ENCODE peak calls at places on chromosome 5, in four cellular contexts. Z, P, H and Q are unnamed samples.
A peak's percentile ranks its signal among the peaks of the same experiment; 100 is the strongest.

GRCh38 chr5:69444127-69444754 is 29.3 kb downstream of the MARVELD2 start:
- DNase-seq in H (no peak), P (no peak), Z (no peak), Q (no peak)

GRCh38 chr5:14738050-14738449 is 73.5 kb downstream of the OTULIN start:
- DNase-seq in P (no peak), Z (no peak), H (no peak), Q (no peak)

GRCh38 chr5:143142596-143143435 is 260.7 kb downstream of the NR3C1 start:
- DNase-seq in P (peak; percentile 31), Z (peak; percentile 49), H (peak; percentile 70), Q (no peak)

GRCh38 chr5:40121236-40121635 is 558.5 kb upstream of the PTGER4 start:
- DNase-seq in Z (no peak), P (peak; percentile 2), H (no peak), Q (no peak)

GRCh38 chr5:169861934-169862333 is 118.4 kb downstream of the INSYN2B start:
- DNase-seq in H (no peak), Z (no peak), P (no peak), Q (no peak)

GRCh38 chr5:17123010-17123409 is 94.4 kb upstream of the BASP1 start:
- DNase-seq in Z (no peak), H (no peak), P (no peak), Q (no peak)

GRCh38 chr5:136810198-136810823 is 445.0 kb upstream of the TRPC7 start:
- DNase-seq in P (no peak), Z (no peak), H (no peak), Q (no peak)

GRCh38 chr5:1745190-1745805 is 54.3 kb downstream of the MRPL36 start:
- DNase-seq in Z (no peak), H (peak; percentile 31), P (no peak), Q (no peak)

GRCh38 chr5:40842351-40842750 is 1.2 kb downstream of the CARD6 start:
- DNase-seq in Z (no peak), H (no peak), P (no peak), Q (no peak)

GRCh38 chr5:73096239-73096575 is 24.2 kb upstream of the TMEM171 start:
- DNase-seq in H (no peak), Z (no peak), P (no peak), Q (no peak)

GRCh38 chr5:159864885-159865622 is 51.2 kb upstream of the ADRA1B start:
- DNase-seq in P (no peak), H (no peak), Z (no peak), Q (no peak)

GRCh38 chr5:35030426-35030825 is 17.3 kb downstream of the AGXT2 start:
- DNase-seq in P (no peak), Z (no peak), H (no peak), Q (no peak)

GRCh38 chr5:136729901-136730355 is 364.6 kb upstream of the TRPC7 start:
- DNase-seq in P (no peak), Z (no peak), H (no peak), Q (no peak)

GRCh38 chr5:111685969-111686368 is 71.0 kb downstream of the NREP start:
- DNase-seq in H (no peak), Z (no peak), P (peak; percentile 70), Q (no peak)

GRCh38 chr5:466661-467310 is 23.8 kb downstream of the EXOC3 start:
- DNase-seq in H (peak; percentile 46), Z (peak; percentile 17), P (no peak), Q (no peak)

GRCh38 chr5:11292648-11293356 is 531.8 kb upstream of the DAP start:
- DNase-seq in Z (no peak), P (no peak), H (no peak), Q (no peak)

GRCh38 chr5:113574417-113574816 is 60.9 kb downstream of the YTHDC2 start:
- DNase-seq in H (no peak), Z (no peak), P (no peak), Q (no peak)

GRCh38 chr5:131997727-131998117 is 13.7 kb downstream of the ACSL6 start:
- DNase-seq in Z (no peak), H (peak; percentile 40), P (no peak), Q (no peak)
- H3K4me1 ChIP-seq in Z (peaks cover 13% of the 10 kb centered on the region), H (peaks cover 9% of the 10 kb centered on the region), P (peaks cover 8% of the 10 kb centered on the region), Q (no peaks in the 10 kb centered on the region)

DNA sequence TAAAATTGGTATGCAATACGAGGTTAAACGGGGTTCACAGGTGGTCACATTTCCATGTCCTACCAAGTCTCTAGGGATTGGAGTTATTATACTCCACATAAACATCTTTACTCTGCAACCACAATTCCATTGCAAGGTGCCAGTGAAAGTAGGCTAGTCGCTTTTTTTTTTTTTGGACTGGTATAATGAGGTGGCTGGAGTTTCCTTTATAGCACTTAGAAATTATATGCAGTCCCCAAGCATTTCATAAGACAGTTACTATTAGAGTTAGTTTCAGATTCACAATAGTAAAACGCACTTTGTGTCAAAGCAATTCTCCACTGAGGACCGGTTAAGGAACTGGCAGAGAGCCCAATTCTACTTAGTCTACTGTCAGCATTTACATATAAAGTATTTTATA is 1.4 kb downstream of the MEF2C start:
- DNase-seq in P (no peak), Z (no peak), H (no peak), Q (no peak)
- H3K4me1 ChIP-seq in P (no peaks in the 10 kb centered on the region), Z (no peaks in the 10 kb centered on the region), H (peaks cover 46% of the 10 kb centered on the region), Q (peaks cover 40% of the 10 kb centered on the region)

GRCh38 chr5:99059685-99060084 is 130.9 kb upstream of the CHD1 start:
- DNase-seq in H (no peak), P (no peak), Z (no peak), Q (no peak)

GRCh38 chr5:99060306-99061261 is 131.8 kb upstream of the CHD1 start:
- DNase-seq in P (peak; percentile 70), Z (peak; percentile 68), H (peak; percentile 78), Q (no peak)

GRCh38 chr5:99058466-99058865 is 129.7 kb upstream of the CHD1 start:
- DNase-seq in Z (no peak), P (no peak), H (no peak), Q (no peak)

GRCh38 chr5:99054972-99055371 is 126.2 kb upstream of the CHD1 start:
- DNase-seq in P (no peak), H (no peak), Z (no peak), Q (no peak)
- H3K4me1 ChIP-seq in P (no peaks in the 10 kb centered on the region), H (no peaks in the 10 kb centered on the region), Z (no peaks in the 10 kb centered on the region), Q (no peaks in the 10 kb centered on the region)

GRCh38 chr5:39062104-39062503 is 12.1 kb downstream of the RICTOR start:
- DNase-seq in Z (no peak), H (no peak), P (no peak), Q (no peak)
- H3K4me1 ChIP-seq in Z (peaks cover 30% of the 10 kb centered on the region), H (peaks cover 87% of the 10 kb centered on the region), P (no peaks in the 10 kb centered on the region), Q (peaks cover 3% of the 10 kb centered on the region)